ENCODE peak calls at places on chromosome 14, in seven cellular contexts. E, D, C, V, F, H and W are unnamed samples.

GRCh38 chr14:22555573-22556011 is 33.4 kb downstream of the DAD1 start:
- ATAC-seq in V (no peak), F (no peak), C (no peak), H (peak; percentile 12), E (no peak), D (no peak), W (no peak)

GRCh38 chr14:94558842-94559241 is 2.4 kb upstream of the SERPINA4 start:
- ATAC-seq in E (no peak), C (no peak), H (no peak), V (no peak), D (no peak), F (no peak), W (no peak)

GRCh38 chr14:93086441-93087055 is 29.2 kb downstream of the ITPK1 start:
- ATAC-seq in H (no peak), C (no peak), E (peak; percentile 51), V (no peak), F (no peak), D (peak; percentile 22), W (no peak)

GRCh38 chr14:64823305-64823985 is 56.3 kb downstream of the SPTB start:
- ATAC-seq in H (peak; percentile 89), V (peak; percentile 95), C (peak; percentile 97), E (peak; percentile 86), F (peak; percentile 93), D (peak; percentile 87), W (peak; percentile 92)

GRCh38 chr14:72598328-72598727 is 295.6 kb downstream of the DPF3 start:
- ATAC-seq in C (no peak), E (no peak), V (no peak), H (no peak), F (no peak), D (no peak), W (no peak)

GRCh38 chr14:91405241-91405721 is 12.3 kb downstream of the CCDC88C start:
- ATAC-seq in D (no peak), E (peak; percentile 37), F (no peak), C (no peak), V (no peak), H (peak; percentile 50), W (no peak)

GRCh38 chr14:93914278-93914677 is 12.9 kb upstream of the FAM181A start:
- ATAC-seq in C (no peak), H (no peak), V (no peak), F (no peak), E (peak; percentile 70), D (peak; percentile 63), W (no peak)

GRCh38 chr14:53190938-53191337 is 37.8 kb upstream of the DDHD1 start:
- ATAC-seq in C (no peak), E (no peak), H (no peak), F (no peak), D (no peak), V (no peak), W (no peak)

GRCh38 chr14:50095895-50096294 is 20.5 kb downstream of the VCPKMT start:
- ATAC-seq in C (no peak), F (no peak), E (no peak), H (peak; percentile 73), D (no peak), V (no peak), W (no peak)

GRCh38 chr14:86035882-86036281 is 505.9 kb downstream of the FLRT2 start:
- ATAC-seq in D (no peak), V (peak; percentile 67), F (no peak), C (peak; percentile 58), H (no peak), E (no peak), W (no peak)

GRCh38 chr14:93525691-93526451 is 95.1 kb downstream of the UNC79 start:
- ATAC-seq in E (no peak), D (no peak), F (no peak), H (no peak), V (no peak), C (no peak), W (no peak)

GRCh38 chr14:86055512-86055911 is 525.6 kb downstream of the FLRT2 start:
- ATAC-seq in E (no peak), C (no peak), F (no peak), D (no peak), H (no peak), V (no peak), W (no peak)

GRCh38 chr14:84254205-84254788 is 1275.6 kb upstream of the FLRT2 start:
- ATAC-seq in H (no peak), V (peak; percentile 83), F (peak; percentile 26), D (peak; percentile 87), C (peak; percentile 49), E (peak; percentile 96), W (peak; percentile 43)

GRCh38 chr14:104939666-104940410 is 15.2 kb downstream of the PLD4 start:
- ATAC-seq in D (no peak), E (no peak), C (no peak), H (no peak), V (no peak), F (no peak), W (no peak)

GRCh38 chr14:61601923-61602732 is 93.2 kb upstream of the HIF1A start:
- ATAC-seq in V (peak; percentile 55), E (no peak), D (peak; percentile 61), F (no peak), C (peak; percentile 65), H (no peak), W (no peak)

GRCh38 chr14:104389326-104390220 is 190.0 kb upstream of the C14orf180 start:
- ATAC-seq in C (no peak), E (no peak), F (no peak), V (no peak), H (peak; percentile 69), D (no peak), W (no peak)

GRCh38 chr14:23128969-23129758 is 10.1 kb upstream of the CEBPE start:
- ATAC-seq in C (no peak), E (no peak), D (no peak), V (peak; percentile 56), F (no peak), H (no peak), W (no peak)

GRCh38 chr14:34064349-34064748 is 113.5 kb upstream of the EGLN3 start:
- ATAC-seq in H (no peak), V (no peak), D (no peak), F (no peak), E (peak; percentile 27), C (no peak), W (peak; percentile 31)

GRCh38 chr14:89466460-89466859 is 49.4 kb upstream of the FOXN3 start:
- ATAC-seq in H (peak; percentile 95), C (no peak), E (peak; percentile 44), F (peak; percentile 74), D (peak; percentile 49), V (peak; percentile 53), W (no peak)

GRCh38 chr14:61396694-61397093 is 75.3 kb downstream of the PRKCH start:
- ATAC-seq in V (no peak), D (no peak), E (no peak), C (no peak), H (no peak), F (no peak), W (no peak)

GRCh38 chr14:31172084-31172483 is 35.5 kb downstream of the HECTD1 start:
- ATAC-seq in H (no peak), D (no peak), V (no peak), F (no peak), C (no peak), E (no peak), W (no peak)

GRCh38 chr14:31167032-31167431 is 40.6 kb downstream of the HECTD1 start:
- ATAC-seq in C (no peak), F (no peak), E (no peak), V (no peak), H (no peak), D (no peak), W (no peak)

GRCh38 chr14:31169877-31170276 is 37.7 kb downstream of the HECTD1 start:
- ATAC-seq in V (no peak), H (no peak), E (no peak), C (no peak), F (no peak), D (no peak), W (no peak)

GRCh38 chr14:31173120-31173837 is 34.3 kb downstream of the HECTD1 start:
- ATAC-seq in H (no peak), D (peak; percentile 41), F (no peak), V (no peak), C (no peak), E (peak; percentile 41), W (no peak)

GRCh38 chr14:31170411-31170810 is 37.2 kb downstream of the HECTD1 start:
- ATAC-seq in V (no peak), E (no peak), H (no peak), C (no peak), D (no peak), F (no peak), W (no peak)
- H3K36me3 ChIP-seq in V (peaks cover 85% of the 10 kb centered on the region), E (peaks cover 59% of the 10 kb centered on the region), H (peaks cover 32% of the 10 kb centered on the region), C (no peaks in the 10 kb centered on the region), D (peaks cover 100% of the 10 kb centered on the region), F (peaks cover 97% of the 10 kb centered on the region), W (peaks cover 93% of the 10 kb centered on the region)

DNA sequence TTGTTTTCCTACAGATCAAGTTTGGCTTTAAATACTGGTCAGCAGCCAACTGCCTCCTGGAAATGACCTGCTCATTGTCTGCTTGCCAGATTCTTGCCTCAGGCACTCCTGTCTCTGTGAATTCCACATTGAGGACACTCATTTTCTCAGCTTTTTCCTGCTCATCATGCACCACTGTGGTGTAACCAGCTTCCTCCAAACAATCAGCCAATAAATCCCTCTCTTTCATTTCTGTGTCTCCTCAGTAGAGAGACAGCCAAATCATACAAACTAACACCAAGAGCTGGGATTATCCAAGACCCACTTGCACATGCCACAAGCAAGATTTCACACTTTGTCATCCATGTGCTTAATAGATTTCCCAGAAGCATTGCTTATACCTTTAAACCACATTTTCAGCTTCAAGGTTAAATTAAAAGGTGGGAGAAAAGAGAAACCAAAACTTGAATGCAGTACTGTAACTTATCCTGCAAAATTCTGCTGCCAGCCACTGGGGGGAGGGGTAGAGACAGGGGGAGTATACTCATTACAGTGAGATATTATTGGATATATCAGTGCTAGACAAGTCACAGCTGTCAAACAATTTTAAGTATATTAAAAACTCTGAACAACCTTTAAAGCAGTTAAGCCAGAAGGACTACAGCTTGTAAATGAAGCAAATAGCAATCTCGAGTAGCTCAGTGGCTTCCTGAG is 105.0 kb downstream of the PPP2R5E start:
- ATAC-seq in C (peak; percentile 65), H (peak; percentile 71), D (peak; percentile 71), F (peak; percentile 78), E (peak; percentile 51), V (peak; percentile 73), W (peak; percentile 82)
- H3K4me3 ChIP-seq in C (no peak overlapping the region), H (no peak overlapping the region), D (no peak overlapping the region), F (peak overlapping the region; percentile 12), E (peak overlapping the region; percentile 23), V (no peak overlapping the region), W (peak overlapping the region; percentile 26)

GRCh38 chr14:97900187-97900586 is 1103.0 kb downstream of the VRK1 start:
- ATAC-seq in F (no peak), D (no peak), H (no peak), V (no peak), C (no peak), E (no peak), W (no peak)
- H3K27ac ChIP-seq in F (no peak overlapping the region), D (no peak overlapping the region), H (no peak overlapping the region), V (no peak overlapping the region), C (no peak overlapping the region), E (no peak overlapping the region), W (no peak overlapping the region)

GRCh38 chr14:73727181-73727580 is 13.0 kb upstream of the PNMA1 start:
- ATAC-seq in E (no peak), H (no peak), F (no peak), D (no peak), C (no peak), V (no peak), W (no peak)
- H3K36me3 ChIP-seq in E (peaks cover 41% of the 10 kb centered on the region), H (peaks cover 75% of the 10 kb centered on the region), F (peaks cover 91% of the 10 kb centered on the region), D (peaks cover 94% of the 10 kb centered on the region), C (no peaks in the 10 kb centered on the region), V (peaks cover 43% of the 10 kb centered on the region), W (no peaks in the 10 kb centered on the region)